ENCODE peak calls at places on chromosomes 16 and 17, in six cellular contexts. One of them, this sample, is unnamed.

GRCh38 chr16:4682616-4683254 is 10.6 kb upstream of the NUDT16L1 start:
- DNase-seq in naive thymus-derived CD8-positive, alpha-beta T cell: peak
- DNase-seq in activated CD4-positive, alpha-beta T cell treated with anti-CD3 and anti-CD28 coated beads, Interleukin-2, amount 50 U/mL, for 4 hours: no peak
- DNase-seq in neural crest cell: peak
- DNase-seq in breast epithelium: peak
- DNase-seq in NCI-H69: peak
- DNase-seq in this sample: no peak

GRCh38 chr17:79842136-79842655 is 3.0 kb upstream of the CBX4 start:
- DNase-seq in neural crest cell: no peak
- DNase-seq in NCI-H69: no peak
- DNase-seq in naive thymus-derived CD8-positive, alpha-beta T cell: no peak
- DNase-seq in activated CD4-positive, alpha-beta T cell treated with anti-CD3 and anti-CD28 coated beads, Interleukin-2, amount 50 U/mL, for 4 hours: no peak
- DNase-seq in breast epithelium: no peak
- DNase-seq in this sample: no peak

GRCh38 chr16:72923757-72924156 is 124.2 kb downstream of the ZFHX3 start:
- DNase-seq in naive thymus-derived CD8-positive, alpha-beta T cell: no peak
- DNase-seq in breast epithelium: no peak
- DNase-seq in neural crest cell: no peak
- DNase-seq in activated CD4-positive, alpha-beta T cell treated with anti-CD3 and anti-CD28 coated beads, Interleukin-2, amount 50 U/mL, for 4 hours: no peak
- DNase-seq in NCI-H69: peak
- DNase-seq in this sample: no peak

GRCh38 chr16:71746442-71747046 is 22.0 kb upstream of the PHLPP2 start:
- DNase-seq in naive thymus-derived CD8-positive, alpha-beta T cell: peak
- DNase-seq in breast epithelium: no peak
- DNase-seq in activated CD4-positive, alpha-beta T cell treated with anti-CD3 and anti-CD28 coated beads, Interleukin-2, amount 50 U/mL, for 4 hours: peak
- DNase-seq in neural crest cell: no peak
- DNase-seq in NCI-H69: peak
- DNase-seq in this sample: no peak

GRCh38 chr17:30905742-30906100 is 317 bp downstream of the TEFM start:
- DNase-seq in neural crest cell: no peak
- DNase-seq in NCI-H69: no peak
- DNase-seq in activated CD4-positive, alpha-beta T cell treated with anti-CD3 and anti-CD28 coated beads, Interleukin-2, amount 50 U/mL, for 4 hours: no peak
- DNase-seq in breast epithelium: no peak
- DNase-seq in naive thymus-derived CD8-positive, alpha-beta T cell: peak
- DNase-seq in this sample: no peak

GRCh38 chr17:38464251-38464722 is 36.0 kb downstream of the ARHGAP23 start:
- DNase-seq in breast epithelium: no peak
- DNase-seq in naive thymus-derived CD8-positive, alpha-beta T cell: no peak
- DNase-seq in NCI-H69: peak
- DNase-seq in neural crest cell: no peak
- DNase-seq in activated CD4-positive, alpha-beta T cell treated with anti-CD3 and anti-CD28 coated beads, Interleukin-2, amount 50 U/mL, for 4 hours: no peak
- DNase-seq in this sample: no peak

GRCh38 chr16:28494141-28494851 is at the start of gene APOBR:
- DNase-seq in naive thymus-derived CD8-positive, alpha-beta T cell: peak
- DNase-seq in NCI-H69: no peak
- DNase-seq in activated CD4-positive, alpha-beta T cell treated with anti-CD3 and anti-CD28 coated beads, Interleukin-2, amount 50 U/mL, for 4 hours: peak
- DNase-seq in neural crest cell: no peak
- DNase-seq in breast epithelium: no peak
- DNase-seq in this sample: no peak

GRCh38 chr16:72317378-72317777 is 145.4 kb upstream of the PMFBP1 start:
- DNase-seq in NCI-H69: no peak
- DNase-seq in activated CD4-positive, alpha-beta T cell treated with anti-CD3 and anti-CD28 coated beads, Interleukin-2, amount 50 U/mL, for 4 hours: no peak
- DNase-seq in naive thymus-derived CD8-positive, alpha-beta T cell: no peak
- DNase-seq in breast epithelium: no peak
- DNase-seq in neural crest cell: no peak
- DNase-seq in this sample: no peak

GRCh38 chr16:50593410-50594139 is 45.4 kb downstream of the NKD1 start:
- DNase-seq in NCI-H69: peak
- DNase-seq in breast epithelium: no peak
- DNase-seq in naive thymus-derived CD8-positive, alpha-beta T cell: no peak
- DNase-seq in neural crest cell: peak
- DNase-seq in activated CD4-positive, alpha-beta T cell treated with anti-CD3 and anti-CD28 coated beads, Interleukin-2, amount 50 U/mL, for 4 hours: no peak
- DNase-seq in this sample: no peak

GRCh38 chr17:75130632-75131277 is 787 bp downstream of the NT5C start:
- DNase-seq in NCI-H69: peak
- DNase-seq in naive thymus-derived CD8-positive, alpha-beta T cell: peak
- DNase-seq in activated CD4-positive, alpha-beta T cell treated with anti-CD3 and anti-CD28 coated beads, Interleukin-2, amount 50 U/mL, for 4 hours: peak
- DNase-seq in breast epithelium: no peak
- DNase-seq in neural crest cell: peak
- DNase-seq in this sample: peak

GRCh38 chr17:68584904-68585303 is 16.3 kb downstream of the FAM20A start:
- DNase-seq in NCI-H69: no peak
- DNase-seq in activated CD4-positive, alpha-beta T cell treated with anti-CD3 and anti-CD28 coated beads, Interleukin-2, amount 50 U/mL, for 4 hours: no peak
- DNase-seq in neural crest cell: no peak
- DNase-seq in breast epithelium: no peak
- DNase-seq in naive thymus-derived CD8-positive, alpha-beta T cell: no peak
- DNase-seq in this sample: no peak

GRCh38 chr16:48613061-48613957 is 3.3 kb upstream of the N4BP1 start:
- DNase-seq in NCI-H69: peak
- DNase-seq in naive thymus-derived CD8-positive, alpha-beta T cell: peak
- DNase-seq in neural crest cell: no peak
- DNase-seq in activated CD4-positive, alpha-beta T cell treated with anti-CD3 and anti-CD28 coated beads, Interleukin-2, amount 50 U/mL, for 4 hours: peak
- DNase-seq in breast epithelium: no peak
- DNase-seq in this sample: no peak

GRCh38 chr16:68069511-68070248 is 15.5 kb upstream of the NFATC3 start:
- DNase-seq in neural crest cell: no peak
- DNase-seq in activated CD4-positive, alpha-beta T cell treated with anti-CD3 and anti-CD28 coated beads, Interleukin-2, amount 50 U/mL, for 4 hours: no peak
- DNase-seq in NCI-H69: peak
- DNase-seq in naive thymus-derived CD8-positive, alpha-beta T cell: no peak
- DNase-seq in breast epithelium: no peak
- DNase-seq in this sample: peak

GRCh38 chr17:79519601-79520000 is 91.2 kb downstream of the RBFOX3 start:
- DNase-seq in breast epithelium: no peak
- DNase-seq in neural crest cell: no peak
- DNase-seq in activated CD4-positive, alpha-beta T cell treated with anti-CD3 and anti-CD28 coated beads, Interleukin-2, amount 50 U/mL, for 4 hours: no peak
- DNase-seq in naive thymus-derived CD8-positive, alpha-beta T cell: no peak
- DNase-seq in NCI-H69: no peak
- DNase-seq in this sample: no peak

GRCh38 chr17:56793506-56793905 is 40.2 kb downstream of the C17orf67 start:
- DNase-seq in breast epithelium: no peak
- DNase-seq in naive thymus-derived CD8-positive, alpha-beta T cell: no peak
- DNase-seq in NCI-H69: no peak
- DNase-seq in neural crest cell: no peak
- DNase-seq in activated CD4-positive, alpha-beta T cell treated with anti-CD3 and anti-CD28 coated beads, Interleukin-2, amount 50 U/mL, for 4 hours: no peak
- DNase-seq in this sample: no peak

GRCh38 chr17:9984768-9985167 is 79.7 kb upstream of the RCVRN start:
- DNase-seq in naive thymus-derived CD8-positive, alpha-beta T cell: no peak
- DNase-seq in neural crest cell: no peak
- DNase-seq in NCI-H69: no peak
- DNase-seq in activated CD4-positive, alpha-beta T cell treated with anti-CD3 and anti-CD28 coated beads, Interleukin-2, amount 50 U/mL, for 4 hours: no peak
- DNase-seq in breast epithelium: no peak
- DNase-seq in this sample: no peak

GRCh38 chr17:6184508-6184907 is 114.3 kb downstream of the WSCD1 start:
- DNase-seq in neural crest cell: no peak
- DNase-seq in NCI-H69: no peak
- DNase-seq in naive thymus-derived CD8-positive, alpha-beta T cell: no peak
- DNase-seq in activated CD4-positive, alpha-beta T cell treated with anti-CD3 and anti-CD28 coated beads, Interleukin-2, amount 50 U/mL, for 4 hours: no peak
- DNase-seq in breast epithelium: no peak
- DNase-seq in this sample: no peak

GRCh38 chr17:57880086-57880456 is 30.2 kb upstream of the MRPS23 start:
- DNase-seq in breast epithelium: no peak
- DNase-seq in activated CD4-positive, alpha-beta T cell treated with anti-CD3 and anti-CD28 coated beads, Interleukin-2, amount 50 U/mL, for 4 hours: peak
- DNase-seq in naive thymus-derived CD8-positive, alpha-beta T cell: no peak
- DNase-seq in neural crest cell: no peak
- DNase-seq in NCI-H69: no peak
- DNase-seq in this sample: no peak

GRCh38 chr17:6797718-6798351 is 21.8 kb downstream of the FBXO39 start:
- DNase-seq in neural crest cell: no peak
- DNase-seq in NCI-H69: no peak
- DNase-seq in naive thymus-derived CD8-positive, alpha-beta T cell: no peak
- DNase-seq in breast epithelium: no peak
- DNase-seq in activated CD4-positive, alpha-beta T cell treated with anti-CD3 and anti-CD28 coated beads, Interleukin-2, amount 50 U/mL, for 4 hours: no peak
- DNase-seq in this sample: no peak

GRCh38 chr16:5032748-5033167 is 977 bp downstream of the NAGPA start:
- DNase-seq in activated CD4-positive, alpha-beta T cell treated with anti-CD3 and anti-CD28 coated beads, Interleukin-2, amount 50 U/mL, for 4 hours: no peak
- DNase-seq in NCI-H69: no peak
- DNase-seq in naive thymus-derived CD8-positive, alpha-beta T cell: no peak
- DNase-seq in neural crest cell: no peak
- DNase-seq in breast epithelium: no peak
- DNase-seq in this sample: no peak

GRCh38 chr16:88730632-88731607 is 24.6 kb downstream of the CTU2 start:
- DNase-seq in naive thymus-derived CD8-positive, alpha-beta T cell: no peak
- DNase-seq in breast epithelium: no peak
- DNase-seq in activated CD4-positive, alpha-beta T cell treated with anti-CD3 and anti-CD28 coated beads, Interleukin-2, amount 50 U/mL, for 4 hours: no peak
- DNase-seq in neural crest cell: no peak
- DNase-seq in NCI-H69: peak
- DNase-seq in this sample: no peak

GRCh38 chr16:84827897-84828296 is 8.1 kb downstream of the CRISPLD2 start:
- DNase-seq in neural crest cell: no peak
- DNase-seq in activated CD4-positive, alpha-beta T cell treated with anti-CD3 and anti-CD28 coated beads, Interleukin-2, amount 50 U/mL, for 4 hours: no peak
- DNase-seq in naive thymus-derived CD8-positive, alpha-beta T cell: no peak
- DNase-seq in NCI-H69: no peak
- DNase-seq in breast epithelium: no peak
- DNase-seq in this sample: no peak

GRCh38 chr16:67872131-67872630 is 671 bp upstream of the EDC4 start:
- DNase-seq in naive thymus-derived CD8-positive, alpha-beta T cell: no peak
- DNase-seq in neural crest cell: no peak
- DNase-seq in NCI-H69: no peak
- DNase-seq in activated CD4-positive, alpha-beta T cell treated with anti-CD3 and anti-CD28 coated beads, Interleukin-2, amount 50 U/mL, for 4 hours: no peak
- DNase-seq in breast epithelium: no peak
- DNase-seq in this sample: no peak

GRCh38 chr17:58533616-58534188 is 19.3 kb upstream of the MTMR4 start:
- DNase-seq in breast epithelium: no peak
- DNase-seq in neural crest cell: no peak
- DNase-seq in activated CD4-positive, alpha-beta T cell treated with anti-CD3 and anti-CD28 coated beads, Interleukin-2, amount 50 U/mL, for 4 hours: no peak
- DNase-seq in naive thymus-derived CD8-positive, alpha-beta T cell: no peak
- DNase-seq in NCI-H69: no peak
- DNase-seq in this sample: no peak

GRCh38 chr16:84093879-84094270 is 22.9 kb downstream of the MBTPS1 start:
- DNase-seq in breast epithelium: no peak
- DNase-seq in activated CD4-positive, alpha-beta T cell treated with anti-CD3 and anti-CD28 coated beads, Interleukin-2, amount 50 U/mL, for 4 hours: no peak
- DNase-seq in NCI-H69: no peak
- DNase-seq in naive thymus-derived CD8-positive, alpha-beta T cell: no peak
- DNase-seq in neural crest cell: no peak
- DNase-seq in this sample: no peak

GRCh38 chr16:27253526-27253930 is 15.0 kb downstream of the NSMCE1 start:
- DNase-seq in neural crest cell: no peak
- DNase-seq in activated CD4-positive, alpha-beta T cell treated with anti-CD3 and anti-CD28 coated beads, Interleukin-2, amount 50 U/mL, for 4 hours: no peak
- DNase-seq in NCI-H69: no peak
- DNase-seq in breast epithelium: no peak
- DNase-seq in naive thymus-derived CD8-positive, alpha-beta T cell: no peak
- DNase-seq in this sample: no peak

GRCh38 chr16:26643519-26643918 is 423.2 kb upstream of the C16orf82 start:
- DNase-seq in NCI-H69: no peak
- DNase-seq in activated CD4-positive, alpha-beta T cell treated with anti-CD3 and anti-CD28 coated beads, Interleukin-2, amount 50 U/mL, for 4 hours: no peak
- DNase-seq in neural crest cell: no peak
- DNase-seq in naive thymus-derived CD8-positive, alpha-beta T cell: no peak
- DNase-seq in breast epithelium: no peak
- DNase-seq in this sample: no peak

GRCh38 chr16:80903616-80904015 is 99.2 kb upstream of the CDYL2 start:
- DNase-seq in NCI-H69: no peak
- DNase-seq in activated CD4-positive, alpha-beta T cell treated with anti-CD3 and anti-CD28 coated beads, Interleukin-2, amount 50 U/mL, for 4 hours: no peak
- DNase-seq in naive thymus-derived CD8-positive, alpha-beta T cell: no peak
- DNase-seq in breast epithelium: no peak
- DNase-seq in neural crest cell: no peak
- DNase-seq in this sample: no peak

GRCh38 chr16:67694611-67695010 is 24.5 kb downstream of the GFOD2 start:
- DNase-seq in neural crest cell: no peak
- DNase-seq in breast epithelium: no peak
- DNase-seq in naive thymus-derived CD8-positive, alpha-beta T cell: no peak
- DNase-seq in activated CD4-positive, alpha-beta T cell treated with anti-CD3 and anti-CD28 coated beads, Interleukin-2, amount 50 U/mL, for 4 hours: no peak
- DNase-seq in NCI-H69: no peak
- DNase-seq in this sample: no peak

GRCh38 chr16:9014389-9014788 is 50.7 kb upstream of the USP7 start:
- DNase-seq in naive thymus-derived CD8-positive, alpha-beta T cell: no peak
- DNase-seq in activated CD4-positive, alpha-beta T cell treated with anti-CD3 and anti-CD28 coated beads, Interleukin-2, amount 50 U/mL, for 4 hours: no peak
- DNase-seq in NCI-H69: no peak
- DNase-seq in breast epithelium: no peak
- DNase-seq in neural crest cell: no peak
- DNase-seq in this sample: no peak

GRCh38 chr16:88569614-88569984 is 604 bp upstream of the ZC3H18 start:
- DNase-seq in NCI-H69: no peak
- DNase-seq in neural crest cell: no peak
- DNase-seq in naive thymus-derived CD8-positive, alpha-beta T cell: no peak
- DNase-seq in breast epithelium: no peak
- DNase-seq in activated CD4-positive, alpha-beta T cell treated with anti-CD3 and anti-CD28 coated beads, Interleukin-2, amount 50 U/mL, for 4 hours: no peak
- DNase-seq in this sample: no peak

GRCh38 chr17:32903774-32904673 is 23.9 kb upstream of the TMEM98 start:
- DNase-seq in neural crest cell: no peak
- DNase-seq in NCI-H69: no peak
- DNase-seq in naive thymus-derived CD8-positive, alpha-beta T cell: no peak
- DNase-seq in activated CD4-positive, alpha-beta T cell treated with anti-CD3 and anti-CD28 coated beads, Interleukin-2, amount 50 U/mL, for 4 hours: no peak
- DNase-seq in breast epithelium: no peak
- DNase-seq in this sample: no peak

GRCh38 chr16:84995666-84996065 is 15.7 kb downstream of the ZDHHC7 start:
- DNase-seq in naive thymus-derived CD8-positive, alpha-beta T cell: no peak
- DNase-seq in activated CD4-positive, alpha-beta T cell treated with anti-CD3 and anti-CD28 coated beads, Interleukin-2, amount 50 U/mL, for 4 hours: no peak
- DNase-seq in neural crest cell: no peak
- DNase-seq in breast epithelium: no peak
- DNase-seq in NCI-H69: no peak
- DNase-seq in this sample: no peak